ENCODE peak calls at places on chromosomes 3 and 15, in nine cellular contexts. G is CD4-positive, alpha-beta T cell; L is type B pancreatic cell; V is coronary artery; M is left ventricle myocardium inferior; X is cardiac muscle cell; K is A673; I is GM06990; R is PC-3. W is an unnamed sample.
A peak's percentile ranks its signal among the peaks of the same experiment; 100 is the strongest.

GRCh38 chr15:91956026-91956723 is 102.7 kb downstream of the SLCO3A1 start:
- DNase-seq in V (no peak), I (no peak), R (no peak), M (peak; percentile 48), L (no peak), K (no peak), X (no peak), G (no peak), W (no peak)

GRCh38 chr3:50165388-50166308 is 10.5 kb downstream of the SEMA3F start:
- DNase-seq in G (no peak), K (no peak), M (no peak), R (peak; percentile 63), L (no peak), X (no peak), I (no peak), V (peak; percentile 86), W (no peak)

GRCh38 chr3:177764377-177764912 is 567.2 kb upstream of the TBL1XR1 start:
- DNase-seq in I (no peak), V (no peak), K (no peak), G (no peak), R (no peak), M (no peak), X (no peak), L (no peak), W (no peak)

GRCh38 chr3:69329897-69330296 is 56.0 kb downstream of the FRMD4B start:
- DNase-seq in L (no peak), I (no peak), V (no peak), R (no peak), M (no peak), K (no peak), X (no peak), G (no peak), W (no peak)

GRCh38 chr3:28077566-28077965 is 163.9 kb upstream of the CMC1 start:
- DNase-seq in R (peak; percentile 24), G (no peak), I (no peak), V (no peak), K (peak; percentile 88), M (no peak), L (no peak), X (no peak), W (no peak)

GRCh38 chr3:69445498-69445897 is 59.6 kb upstream of the FRMD4B start:
- DNase-seq in K (no peak), I (no peak), M (no peak), V (no peak), G (no peak), R (no peak), L (no peak), X (no peak), W (no peak)

GRCh38 chr15:40441012-40441735 is 421 bp downstream of the BAHD1 start:
- DNase-seq in I (peak; percentile 49), K (no peak), M (no peak), G (no peak), X (peak; percentile 53), R (no peak), V (no peak), L (no peak), W (no peak)

GRCh38 chr15:72136170-72137051 is 18.2 kb downstream of the SENP8 start:
- DNase-seq in X (no peak), M (no peak), L (no peak), R (peak; percentile 30), I (no peak), V (no peak), G (no peak), K (no peak), W (no peak)

GRCh38 chr3:170037463-170038433 is at the start of gene GPR160:
- DNase-seq in X (peak; percentile 75), M (peak; percentile 71), I (peak; percentile 88), V (no peak), L (peak; percentile 84), G (peak; percentile 72), K (peak; percentile 84), R (peak; percentile 75), W (peak; percentile 87)

GRCh38 chr15:86229966-86230365 is 150.3 kb downstream of the AGBL1 start:
- DNase-seq in L (no peak), V (no peak), G (no peak), M (no peak), I (no peak), K (no peak), X (no peak), R (no peak), W (no peak)

GRCh38 chr3:188385295-188385694 is 231.3 kb downstream of the LPP start:
- DNase-seq in M (no peak), X (no peak), I (no peak), K (no peak), V (no peak), R (no peak), L (no peak), G (no peak), W (no peak)

GRCh38 chr3:72338082-72338941 is 509.9 kb downstream of the SHQ1 start:
- DNase-seq in V (no peak), X (no peak), R (peak; percentile 62), G (no peak), L (no peak), I (no peak), M (no peak), K (no peak), W (no peak)

GRCh38 chr3:116051586-116051985 is 393.7 kb downstream of the LSAMP start:
- DNase-seq in K (no peak), X (no peak), I (no peak), M (no peak), V (no peak), L (no peak), R (no peak), G (no peak), W (no peak)

GRCh38 chr15:85667491-85668424 is 127.0 kb downstream of the KLHL25 start:
- DNase-seq in G (peak; percentile 15), V (no peak), L (no peak), X (peak; percentile 59), K (peak; percentile 71), R (peak; percentile 83), I (peak; percentile 66), M (no peak), W (peak; percentile 72)

GRCh38 chr15:58420579-58421043 is 11.2 kb upstream of the LIPC start:
- DNase-seq in I (peak; percentile 52), M (no peak), R (no peak), G (no peak), V (no peak), K (no peak), X (no peak), L (no peak), W (peak; percentile 44)
- TF ChIP-seq CTCF in I (no peak), M (no peak), R (no peak), G (no peak), V (no peak), K (no peak), X (no peak), L (no peak), W (no peak)

DNA sequence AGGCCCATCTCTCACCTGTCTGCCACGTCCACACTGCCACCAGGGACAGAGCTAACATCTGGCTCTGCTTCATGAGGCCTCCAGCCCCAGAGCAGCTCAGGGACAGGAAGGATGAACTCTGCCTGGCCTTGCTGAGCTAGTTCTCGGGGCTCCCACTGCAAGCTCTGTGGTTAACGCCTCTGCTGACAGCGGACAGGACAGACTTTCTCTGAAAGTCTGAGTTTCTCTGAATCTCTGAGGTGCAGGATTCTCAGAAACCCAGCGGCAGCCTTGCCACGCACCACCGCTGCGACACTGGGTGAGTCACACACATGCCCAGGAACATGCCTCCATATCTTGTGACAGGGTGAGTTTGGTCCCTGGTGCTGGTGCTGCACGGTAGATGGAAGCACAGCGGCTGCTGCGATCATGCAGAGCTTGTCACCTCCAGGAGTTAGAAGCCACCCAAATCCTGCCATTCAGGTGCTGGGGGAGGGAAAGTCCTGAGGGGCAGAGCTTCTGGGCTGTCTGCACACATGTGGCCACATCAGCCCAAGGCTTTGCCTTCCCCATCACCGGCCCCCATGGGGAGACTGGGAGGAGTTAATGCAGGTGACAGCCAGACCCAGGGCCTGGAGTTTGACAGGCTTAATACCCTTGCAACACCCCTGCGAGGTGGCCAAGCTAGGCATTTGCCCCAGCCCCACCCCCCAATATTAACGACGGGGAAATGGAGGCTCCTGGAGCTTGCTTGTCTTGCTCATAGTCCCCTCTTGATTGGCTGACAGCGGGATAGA is 267.0 kb downstream of the PLCL2 start:
- DNase-seq in G (peak; percentile 64), K (no peak), M (no peak), X (no peak), R (no peak), I (peak; percentile 81), V (no peak), L (no peak), W (peak; percentile 89)
- TF ChIP-seq CTCF in G (no peak), K (no peak), M (no peak), X (no peak), R (no peak), I (peak; percentile 15), V (no peak), L (no peak), W (peak; percentile 7)

GRCh38 chr15:66696770-66697169 is 5.3 kb upstream of the SMAD6 start:
- DNase-seq in K (no peak), V (no peak), M (no peak), X (no peak), G (no peak), I (no peak), R (no peak), L (no peak), W (no peak)

GRCh38 chr15:66700412-66700801 is 1.6 kb upstream of the SMAD6 start:
- DNase-seq in R (no peak), G (no peak), M (no peak), I (no peak), K (peak; percentile 35), L (no peak), V (no peak), X (no peak), W (no peak)

GRCh38 chr15:66698971-66699370 is 3.1 kb upstream of the SMAD6 start:
- DNase-seq in L (no peak), X (no peak), M (no peak), I (no peak), K (no peak), R (no peak), V (no peak), G (no peak), W (no peak)

GRCh38 chr15:66700802-66701421 is 1.1 kb upstream of the SMAD6 start:
- DNase-seq in M (peak; percentile 97), V (peak; percentile 98), I (peak; percentile 86), L (peak; percentile 97), K (peak; percentile 97), G (peak; percentile 82), X (peak; percentile 98), R (peak; percentile 94), W (peak; percentile 94)

DNA sequence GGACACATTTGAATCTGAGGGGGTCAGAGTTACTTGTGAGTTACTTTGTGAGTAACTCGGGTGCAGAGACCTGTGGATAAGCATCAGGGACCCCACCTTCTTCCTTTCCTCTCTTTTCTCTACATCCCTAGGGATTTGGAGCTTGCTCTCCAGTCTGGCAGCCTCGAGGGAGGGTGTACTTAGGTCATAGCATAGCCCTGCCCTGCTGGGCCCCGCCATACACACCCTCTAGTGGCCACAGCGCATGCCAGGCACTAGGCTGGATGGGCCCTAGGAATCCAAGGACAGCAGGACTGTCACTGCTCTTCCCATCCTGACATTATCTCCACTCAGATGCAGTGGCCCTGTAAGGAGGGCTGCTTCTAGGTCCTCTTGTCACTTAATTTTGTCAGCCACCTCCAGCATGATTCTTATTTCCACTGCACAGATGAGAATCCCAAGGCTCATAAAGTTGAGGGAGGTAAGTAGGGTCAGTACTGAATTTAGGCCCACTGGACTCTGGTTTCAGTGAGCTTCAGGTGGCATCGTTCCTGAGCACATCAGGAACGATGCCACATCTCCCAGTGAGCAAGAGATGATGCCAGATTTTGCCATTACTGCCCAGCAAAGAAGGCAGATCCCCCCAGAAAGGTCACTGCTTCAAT is 3.6 kb upstream of the SMAD6 start:
- DNase-seq in X (peak; percentile 85), V (no peak), M (peak; percentile 66), K (peak; percentile 84), G (no peak), L (no peak), R (peak; percentile 75), I (no peak), W (no peak)
- TF ChIP-seq CTCF in X (peak; percentile 96), V (peak; percentile 57), M (peak; percentile 91), K (peak; percentile 67), G (no peak), L (peak; percentile 82), R (peak; percentile 79), I (peak; percentile 82), W (peak; percentile 25)

GRCh38 chr15:95176794-95177577 is 945.6 kb downstream of the MCTP2 start:
- DNase-seq in R (peak; percentile 36), G (no peak), I (no peak), K (peak; percentile 12), X (no peak), L (no peak), M (no peak), V (no peak), W (no peak)
- TF ChIP-seq CTCF in R (peak; percentile 50), G (no peak), I (no peak), K (no peak), X (no peak), L (peak; percentile 27), M (no peak), V (no peak), W (no peak)